ENCODE peak calls at places on chromosomes 1 and 21, in ten cellular contexts. N is effector memory CD4-positive, alpha-beta T cell; K is stimulated activated CD8-positive, alpha-beta memory T cell treated with anti-CD3 and anti-CD28 coated beads, Interleukin-2, amount 100 ng/mL, for 1 hour; I is activated CD8-positive, alpha-beta memory T cell treated with anti-CD3 and anti-CD28 coated beads for 48 hours; Z is ureter; H is GM10248; L is frontal cortex; J is Panc1; S is hepatic stellate cell; V is activated T-cell treated with anti-CD3 and anti-CD28 coated beads, Interleukin-2, amount 50 U/mL, for 72 hours. D is an unnamed sample.

GRCh38 chr1:37634554-37635308 is at the start of gene RSPO1:
- DNase-seq in Z (no peak), L (no peak), H (no peak), V (no peak), I (no peak), N (no peak), J (no peak), S (peak; percentile 37), K (no peak), D (no peak)

GRCh38 chr1:238136265-238136664 is 245.5 kb upstream of the ZP4 start:
- DNase-seq in L (no peak), Z (no peak), N (no peak), H (no peak), K (no peak), V (no peak), S (no peak), J (no peak), I (no peak), D (no peak)

GRCh38 chr1:205610036-205610435 is 21.8 kb downstream of the ELK4 start:
- DNase-seq in V (no peak), S (no peak), H (no peak), I (no peak), N (no peak), L (no peak), K (no peak), J (no peak), Z (no peak), D (no peak)

GRCh38 chr21:34034369-34035014 is 38.9 kb upstream of the MRPS6 start:
- DNase-seq in H (no peak), Z (no peak), L (no peak), J (no peak), K (no peak), N (no peak), S (no peak), I (no peak), V (no peak), D (no peak)

GRCh38 chr1:218284377-218284916 is 646 bp upstream of the RRP15 start:
- DNase-seq in S (no peak), J (no peak), L (no peak), I (no peak), K (no peak), V (peak; percentile 2), Z (no peak), N (no peak), H (no peak), D (no peak)

GRCh38 chr21:25369524-25370300 is 237.6 kb downstream of the MRPL39 start:
- DNase-seq in H (no peak), Z (no peak), L (no peak), S (no peak), K (no peak), I (no peak), J (no peak), N (no peak), V (no peak), D (no peak)

GRCh38 chr1:154411525-154411924 is 6.4 kb downstream of the IL6R start:
- DNase-seq in N (no peak), J (no peak), H (no peak), L (no peak), Z (no peak), I (no peak), V (no peak), S (no peak), K (no peak), D (no peak)

GRCh38 chr1:240465531-240465940 is 146.4 kb downstream of the GREM2 start:
- DNase-seq in V (no peak), H (no peak), I (no peak), N (no peak), S (peak; percentile 12), L (no peak), J (no peak), Z (no peak), K (no peak), D (no peak)

GRCh38 chr1:240234477-240235225 is 143.0 kb downstream of the FMN2 start:
- DNase-seq in K (no peak), V (no peak), H (no peak), L (no peak), I (no peak), J (no peak), Z (no peak), N (no peak), S (peak; percentile 27), D (no peak)

GRCh38 chr1:19028110-19028509 is 71.6 kb upstream of the IFFO2 start:
- DNase-seq in I (no peak), L (no peak), S (no peak), V (no peak), K (no peak), H (no peak), J (no peak), Z (peak; percentile 72), N (no peak), D (no peak)

GRCh38 chr21:39007532-39007931 is 175.7 kb downstream of the PSMG1 start:
- DNase-seq in L (no peak), N (no peak), Z (no peak), K (no peak), J (no peak), V (no peak), S (no peak), I (no peak), H (no peak), D (no peak)

GRCh38 chr1:198185101-198185500 is 28.3 kb downstream of the NEK7 start:
- DNase-seq in K (no peak), S (no peak), L (no peak), I (no peak), N (no peak), V (no peak), H (no peak), Z (no peak), J (no peak), D (no peak)

GRCh38 chr1:171817511-171818265 is 23.6 kb upstream of the DNM3 start:
- DNase-seq in N (no peak), J (no peak), S (peak; percentile 40), Z (no peak), L (no peak), V (peak; percentile 79), H (peak; percentile 31), K (no peak), I (no peak), D (peak; percentile 66)

GRCh38 chr1:214295934-214296333 is 15.0 kb downstream of the SMYD2 start:
- DNase-seq in H (no peak), S (no peak), V (no peak), K (no peak), L (no peak), J (no peak), N (no peak), Z (no peak), I (no peak), D (no peak)

GRCh38 chr1:110880708-110881374 is 7.9 kb downstream of the CD53 start:
- DNase-seq in V (peak; percentile 65), L (no peak), S (no peak), J (no peak), I (no peak), Z (no peak), K (peak; percentile 24), H (no peak), N (peak; percentile 58), D (no peak)

D was measured in RWPE2.